ENCODE peak calls at places on chromosomes 6 and 20, in nine cellular contexts. Y, L, P, E, U, G, Z, T and W are unnamed samples.
A peak's percentile ranks its signal among the peaks of the same experiment; 100 is the strongest.

GRCh38 chr20:59662161-59662560 is 57.8 kb downstream of the PHACTR3 start:
- DNase-seq in G (no peak), U (no peak), E (no peak), T (no peak), Y (no peak), Z (no peak), L (no peak), P (no peak), W (no peak)

GRCh38 chr20:25301357-25301920 is 53.6 kb downstream of the PYGB start:
- DNase-seq in T (no peak), L (no peak), P (no peak), U (no peak), E (no peak), Y (no peak), Z (no peak), G (no peak), W (peak; percentile 87)

GRCh38 chr6:56140090-56140489 is 107.3 kb downstream of the COL21A1 start:
- DNase-seq in T (no peak), G (no peak), U (no peak), Z (no peak), Y (no peak), L (no peak), P (no peak), E (no peak), W (no peak)

GRCh38 chr20:32535316-32535952 is 49.7 kb downstream of the NOL4L start:
- DNase-seq in E (no peak), P (no peak), G (no peak), L (no peak), T (no peak), U (no peak), Y (no peak), Z (peak; percentile 33), W (no peak)

GRCh38 chr20:45293041-45294002 is 13.3 kb upstream of the RBPJL start:
- DNase-seq in G (peak; percentile 60), Y (peak; percentile 26), U (peak; percentile 52), Z (no peak), E (peak; percentile 79), T (peak; percentile 82), P (peak; percentile 19), L (peak; percentile 46), W (peak; percentile 98)

GRCh38 chr20:13996265-13996664 is 949 bp downstream of the MACROD2 start:
- DNase-seq in U (no peak), G (no peak), T (peak; percentile 19), L (no peak), Z (no peak), P (no peak), Y (no peak), E (no peak), W (peak; percentile 56)

GRCh38 chr20:41738584-41739193 is 120.5 kb upstream of the CHD6 start:
- DNase-seq in Y (peak; percentile 32), L (peak; percentile 31), E (peak; percentile 57), Z (peak; percentile 58), T (peak; percentile 75), U (peak; percentile 15), P (peak; percentile 1), G (peak; percentile 11), W (no peak)

GRCh38 chr6:68876792-68877493 is 241.9 kb downstream of the ADGRB3 start:
- DNase-seq in T (peak; percentile 43), P (peak; percentile 6), L (peak; percentile 4), E (peak; percentile 22), Z (peak; percentile 34), U (peak; percentile 0), G (no peak), Y (no peak), W (no peak)

GRCh38 chr6:21664263-21665081 is 70.9 kb downstream of the SOX4 start:
- DNase-seq in Y (no peak), T (peak; percentile 60), G (peak; percentile 14), Z (no peak), U (peak; percentile 47), P (peak; percentile 27), E (no peak), L (no peak), W (no peak)

GRCh38 chr6:96911171-96911570 is 13.4 kb upstream of the KLHL32 start:
- DNase-seq in L (no peak), Y (no peak), G (no peak), E (no peak), U (no peak), Z (no peak), P (no peak), T (no peak), W (no peak)

GRCh38 chr6:168016176-168016620 is 18.7 kb downstream of the KIF25 start:
- DNase-seq in L (no peak), Z (no peak), E (no peak), Y (no peak), P (no peak), T (no peak), U (no peak), G (no peak), W (no peak)

GRCh38 chr6:161031721-161032495 is 40.3 kb downstream of the MAP3K4 start:
- DNase-seq in Y (no peak), P (peak; percentile 78), Z (no peak), U (peak; percentile 81), L (peak; percentile 68), E (no peak), T (peak; percentile 85), G (peak; percentile 48), W (no peak)

GRCh38 chr6:161029195-161029809 is 37.7 kb downstream of the MAP3K4 start:
- DNase-seq in T (peak; percentile 94), P (peak; percentile 97), Y (no peak), Z (no peak), L (peak; percentile 91), E (peak; percentile 8), U (peak; percentile 97), G (peak; percentile 30), W (peak; percentile 73)

GRCh38 chr6:161024364-161024920 is 32.9 kb downstream of the MAP3K4 start:
- DNase-seq in T (no peak), Z (no peak), U (no peak), P (no peak), E (no peak), Y (no peak), G (no peak), L (no peak), W (no peak)

GRCh38 chr6:161023316-161023715 is 31.7 kb downstream of the MAP3K4 start:
- DNase-seq in E (no peak), G (no peak), L (peak; percentile 36), T (peak; percentile 48), U (peak; percentile 39), Z (no peak), P (no peak), Y (no peak), W (peak; percentile 55)

DNA sequence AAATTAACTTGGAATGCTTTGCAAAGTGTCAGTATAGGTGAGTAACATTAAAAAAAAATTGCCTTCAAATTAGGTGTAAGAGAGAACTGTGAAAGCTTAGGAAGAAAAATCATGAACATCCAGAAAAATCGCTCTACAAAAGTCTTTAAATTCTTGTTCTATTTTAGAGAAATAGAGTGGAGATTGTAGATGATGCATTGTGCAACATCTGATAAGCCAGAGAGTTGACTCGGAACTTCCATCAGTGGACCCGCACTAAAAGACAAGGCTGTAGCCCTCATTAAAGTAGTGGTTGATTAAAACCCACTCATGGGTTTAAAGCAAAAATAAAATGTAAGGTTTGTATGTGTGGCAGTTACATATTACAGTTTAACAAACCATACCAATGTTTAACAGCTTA is 35.8 kb downstream of the MAP3K4 start:
- DNase-seq in E (no peak), G (no peak), T (no peak), P (no peak), L (no peak), Z (no peak), U (no peak), Y (no peak), W (peak; percentile 34)
- H3K4me1 ChIP-seq in E (peaks cover 4% of the 10 kb centered on the region), G (peaks cover 27% of the 10 kb centered on the region), T (peaks cover 58% of the 10 kb centered on the region), P (peaks cover 37% of the 10 kb centered on the region), L (peaks cover 6% of the 10 kb centered on the region), Z (peaks cover 10% of the 10 kb centered on the region), U (peaks cover 7% of the 10 kb centered on the region), Y (no peaks in the 10 kb centered on the region), W (peaks cover 53% of the 10 kb centered on the region)

GRCh38 chr20:55424968-55425367 is 580.4 kb downstream of the CBLN4 start:
- DNase-seq in E (no peak), Y (no peak), Z (no peak), T (no peak), P (no peak), G (no peak), L (no peak), U (no peak), W (no peak)

DNA sequence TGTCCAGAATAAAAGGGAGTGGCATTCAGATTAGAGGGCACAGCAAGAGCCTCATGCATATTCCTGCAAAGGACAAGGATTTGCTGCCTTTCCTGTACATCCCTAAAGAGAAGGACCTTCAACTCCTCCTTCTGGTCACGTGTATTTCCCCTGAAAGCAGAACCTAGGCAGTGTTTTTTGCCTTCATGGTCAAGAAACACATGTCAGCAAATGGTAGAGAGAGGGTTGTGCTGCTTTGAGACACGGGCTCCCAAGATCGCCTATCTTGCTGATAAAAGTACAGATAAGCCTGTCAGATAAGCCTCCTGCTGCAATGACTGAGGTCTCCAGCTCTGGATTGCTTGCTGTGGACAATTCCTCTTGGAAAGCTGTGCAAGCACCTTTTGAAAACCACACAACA is 580.9 kb downstream of the CBLN4 start:
- DNase-seq in T (no peak), Z (no peak), L (no peak), P (no peak), E (no peak), U (no peak), Y (no peak), G (no peak), W (no peak)
- H3K9me3 ChIP-seq in T (no peaks in the 10 kb centered on the region), Z (no peaks in the 10 kb centered on the region), L (peaks cover 11% of the 10 kb centered on the region), P (no peaks in the 10 kb centered on the region), E (no peaks in the 10 kb centered on the region), U (no peaks in the 10 kb centered on the region), Y (peaks cover 10% of the 10 kb centered on the region), G (no peaks in the 10 kb centered on the region), W (peaks cover 2% of the 10 kb centered on the region)

DNA sequence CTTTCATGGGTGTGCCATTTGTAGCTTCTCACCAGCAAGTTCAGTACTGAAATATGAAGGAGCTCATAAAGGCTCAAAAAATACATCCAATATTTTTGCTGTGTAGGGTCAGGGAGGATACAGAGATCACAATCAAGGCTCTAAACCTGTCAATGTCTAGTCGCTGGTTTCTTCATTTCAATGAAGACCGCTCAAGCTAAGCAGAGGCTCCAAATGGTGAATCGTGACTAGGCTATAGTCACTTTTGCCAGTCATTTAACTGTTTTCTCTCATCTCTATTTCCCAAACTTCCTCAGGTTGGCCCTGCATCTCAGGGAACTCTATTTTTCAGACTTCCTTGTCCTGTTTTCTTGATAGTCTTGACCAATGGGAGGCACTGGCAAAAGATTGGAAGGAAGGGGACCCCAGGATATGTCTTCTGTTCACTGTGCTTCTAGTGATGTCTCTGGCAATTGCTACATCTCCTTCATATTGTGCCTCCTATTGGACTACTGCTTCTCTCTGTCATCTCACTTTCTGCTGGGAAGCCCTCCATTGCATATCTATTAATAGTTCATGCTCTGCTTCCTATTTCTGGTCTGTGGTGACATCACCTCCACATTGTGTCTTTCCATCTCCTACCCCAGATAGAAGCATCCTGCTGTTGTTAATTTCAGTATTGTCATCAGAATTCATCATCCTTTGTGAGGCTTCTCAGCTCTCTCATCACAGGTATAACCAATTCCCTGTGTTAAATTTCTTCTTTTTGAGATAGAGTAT is 87.7 kb upstream of the FAM184A start:
- DNase-seq in E (no peak), T (no peak), G (no peak), Z (no peak), Y (no peak), U (no peak), L (no peak), P (no peak), W (no peak)
- H2AFZ ChIP-seq in E (no peak overlapping the region), T (no peak overlapping the region), G (no peak overlapping the region), Z (no peak overlapping the region), Y (no peak overlapping the region), U (no peak overlapping the region), L (no peak overlapping the region), P (no peak overlapping the region), W (no peak overlapping the region)

DNA sequence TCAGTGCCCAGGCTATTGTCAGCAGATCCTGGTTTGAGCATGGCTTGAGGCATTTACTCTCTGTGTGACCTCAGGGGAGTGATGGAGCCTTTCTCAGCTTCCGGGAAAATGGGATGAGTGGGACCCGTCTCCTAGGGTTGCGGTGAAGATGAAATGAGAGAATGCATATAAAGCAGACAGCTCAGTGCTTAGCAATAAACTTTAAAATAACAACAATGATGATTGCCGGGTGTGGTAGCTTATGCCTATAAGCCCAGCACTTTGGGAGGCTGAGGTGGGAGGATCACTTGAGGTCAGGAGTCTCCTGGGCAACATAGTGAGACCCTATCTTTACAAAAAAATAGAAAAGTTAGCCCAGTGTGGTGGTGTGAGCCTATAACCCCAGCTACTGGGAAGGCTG is 106.0 kb upstream of the MTHFD1L start:
- DNase-seq in L (no peak), E (no peak), Y (no peak), G (no peak), Z (no peak), T (no peak), U (peak; percentile 56), P (peak; percentile 41), W (no peak)
- H3K4me1 ChIP-seq in L (no peaks in the 10 kb centered on the region), E (no peaks in the 10 kb centered on the region), Y (no peaks in the 10 kb centered on the region), G (no peaks in the 10 kb centered on the region), Z (peaks cover 12% of the 10 kb centered on the region), T (no peaks in the 10 kb centered on the region), U (no peaks in the 10 kb centered on the region), P (peaks cover 9% of the 10 kb centered on the region), W (no peaks in the 10 kb centered on the region)